ENCODE peak calls at places on chromosomes 1 and 21, in four cellular contexts. X is OCI-LY7, C is dorsolateral prefrontal cortex, P is upper lobe of right lung. F is an unnamed sample.
A peak's percentile ranks its signal among the peaks of the same experiment; 100 is the strongest.

GRCh38 chr1:208101661-208102431 is 142.3 kb downstream of the PLXNA2 start:
- DNase-seq in X (no peak), C (no peak), P (no peak), F (no peak)

GRCh38 chr1:209266590-209267172 is 316.8 kb upstream of the CAMK1G start:
- DNase-seq in X (no peak), C (no peak), P (no peak), F (no peak)

GRCh38 chr1:95309031-95309459 is 75.0 kb downstream of the RWDD3 start:
- DNase-seq in X (peak; percentile 4), C (no peak), P (no peak), F (no peak)

GRCh38 chr1:67573481-67573880 is 111.5 kb upstream of the GADD45A start:
- DNase-seq in X (no peak), C (no peak), P (no peak), F (peak; percentile 24)

GRCh38 chr21:40587786-40588353 is 259.1 kb downstream of the DSCAM start:
- DNase-seq in X (no peak), C (no peak), P (no peak), F (no peak)

GRCh38 chr21:24197956-24198355 is 1409.3 kb downstream of the MRPL39 start:
- DNase-seq in X (no peak), C (no peak), P (no peak), F (no peak)

GRCh38 chr1:199463521-199464127 is 563.9 kb upstream of the NR5A2 start:
- DNase-seq in X (peak; percentile 51), C (no peak), P (no peak), F (no peak)

GRCh38 chr1:232177438-232177837 is 452.5 kb downstream of the SIPA1L2 start:
- DNase-seq in X (no peak), C (no peak), P (no peak), F (no peak)

GRCh38 chr1:115356356-115356755 is 18.3 kb upstream of the NGF start:
- DNase-seq in X (no peak), C (no peak), P (no peak), F (no peak)

GRCh38 chr1:201023517-201023902 is at the start of gene KIF21B:
- DNase-seq in X (peak; percentile 92), C (peak; percentile 63), P (peak; percentile 92), F (no peak)

GRCh38 chr1:192453360-192454045 is 122.1 kb upstream of the RGS1 start:
- DNase-seq in X (no peak), C (no peak), P (no peak), F (no peak)

GRCh38 chr21:46429754-46430681 is 28.7 kb upstream of the DIP2A start:
- DNase-seq in X (no peak), C (no peak), P (no peak), F (no peak)

GRCh38 chr1:179143332-179143731 is 61.5 kb downstream of the TOR3A start:
- DNase-seq in X (no peak), C (no peak), P (no peak), F (no peak)

GRCh38 chr21:38773108-38774061 is 32.3 kb upstream of the ETS2 start:
- DNase-seq in X (no peak), C (no peak), P (no peak), F (no peak)

GRCh38 chr1:7717769-7718368 is 53.2 kb upstream of the VAMP3 start:
- DNase-seq in X (no peak), C (no peak), P (no peak), F (no peak)

GRCh38 chr1:224380003-224380402 is 23.3 kb downstream of the CNIH4 start:
- DNase-seq in X (peak; percentile 18), C (no peak), P (no peak), F (no peak)

GRCh38 chr1:12159826-12160225 is 7.0 kb upstream of the TNFRSF1B start:
- DNase-seq in X (no peak), C (no peak), P (no peak), F (no peak)

GRCh38 chr1:233710031-233710430 is 96.1 kb downstream of the KCNK1 start:
- DNase-seq in X (no peak), C (no peak), P (no peak), F (no peak)

GRCh38 chr1:233708416-233708815 is 94.5 kb downstream of the KCNK1 start:
- DNase-seq in X (no peak), C (no peak), P (no peak), F (no peak)

GRCh38 chr1:233707906-233708292 is 94.0 kb downstream of the KCNK1 start:
- DNase-seq in X (no peak), C (no peak), P (no peak), F (no peak)

GRCh38 chr1:233704882-233705723 is 91.2 kb downstream of the KCNK1 start:
- DNase-seq in X (no peak), C (no peak), P (no peak), F (no peak)

DNA sequence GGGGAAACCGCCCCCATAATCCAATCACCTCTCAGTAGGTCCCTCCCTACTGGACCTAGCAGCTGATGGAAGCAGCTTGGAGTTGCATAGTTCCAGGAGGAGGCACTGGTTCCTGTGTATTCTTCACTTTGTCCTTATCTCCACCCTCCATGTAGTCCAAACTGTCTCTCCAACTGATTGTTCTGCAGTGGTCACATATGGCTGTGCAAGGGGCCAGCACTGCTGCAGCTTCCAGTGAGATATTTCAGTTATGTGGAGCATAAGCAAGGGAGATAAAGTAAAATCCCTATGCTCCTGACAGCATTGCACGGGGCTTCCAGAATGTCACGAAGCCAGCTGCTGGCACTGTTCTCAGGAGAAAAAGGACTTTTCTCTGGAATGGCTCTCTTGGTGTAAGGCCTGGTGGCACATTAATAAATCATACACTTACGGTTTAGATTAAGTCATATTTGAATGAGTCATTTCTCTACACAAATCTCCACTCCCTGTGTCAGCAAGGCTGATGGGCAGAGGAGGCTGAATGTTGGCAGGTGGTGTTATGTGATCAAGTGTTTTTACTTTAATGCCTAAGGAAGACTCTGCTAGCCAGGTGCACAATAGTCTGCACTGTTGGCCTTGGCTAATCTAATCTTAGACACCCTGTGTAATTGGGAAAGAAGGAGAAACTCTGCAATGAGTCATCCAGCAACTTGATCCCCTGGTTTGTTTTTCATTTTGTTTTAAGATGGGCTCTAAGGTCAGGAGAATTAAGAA is 93.4 kb downstream of the KCNK1 start:
- DNase-seq in X (no peak), C (no peak), P (no peak), F (no peak)
- TF ChIP-seq CTCF in X (no peak), C (no peak), P (no peak), F (no peak)

GRCh38 chr1:34688358-34688757 is 66.5 kb upstream of the GJB5 start:
- DNase-seq in X (no peak), C (no peak), P (no peak), F (no peak)
- TF ChIP-seq CTCF in X (no peak), C (no peak), P (no peak), F (no peak)

DNA sequence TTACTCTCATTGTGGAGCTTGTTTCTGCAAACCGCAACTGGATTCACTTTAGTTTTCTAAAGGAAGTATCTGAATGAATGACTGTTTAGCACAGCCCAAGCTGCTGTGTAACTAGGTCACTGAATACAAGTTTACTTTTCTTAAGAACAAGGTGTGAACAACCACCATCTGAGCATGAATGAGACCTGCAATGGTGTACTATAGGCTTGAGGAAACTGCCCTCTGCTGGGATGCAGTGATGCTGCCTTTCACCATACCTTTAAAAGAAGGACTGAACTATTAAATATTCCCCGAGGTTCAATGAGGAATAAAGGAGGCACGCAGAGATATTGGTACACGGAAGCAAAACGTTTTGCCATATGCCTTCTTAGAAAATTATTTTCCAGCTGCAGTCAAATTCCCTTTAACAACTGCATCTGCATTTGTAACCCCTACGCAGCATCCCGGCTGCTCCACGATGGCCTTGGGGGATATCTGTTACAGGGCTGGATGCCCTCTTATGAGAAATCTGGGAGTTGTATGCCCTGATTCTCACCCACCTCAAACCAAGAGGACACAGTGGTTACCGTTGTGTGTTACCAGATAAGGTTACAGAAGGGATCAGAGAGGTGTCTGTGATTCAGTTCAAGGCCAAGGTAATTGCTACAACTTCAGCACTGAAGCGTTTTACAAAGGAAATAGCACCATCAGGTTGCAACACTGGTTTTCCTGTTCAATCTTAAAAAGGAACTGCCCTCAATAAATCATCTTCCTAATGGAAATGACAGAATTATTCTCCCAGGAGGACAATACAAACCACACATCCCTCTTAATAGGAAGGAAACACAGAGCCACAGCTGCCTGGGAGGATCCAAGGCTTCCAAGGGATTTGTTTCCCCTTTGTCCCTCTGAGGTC is 470.5 kb downstream of the LTN1 start:
- DNase-seq in X (peak; percentile 39), C (no peak), P (no peak), F (no peak)
- TF ChIP-seq CTCF in X (peak; percentile 66), C (peak; percentile 25), P (peak; percentile 28), F (no peak)

DNA sequence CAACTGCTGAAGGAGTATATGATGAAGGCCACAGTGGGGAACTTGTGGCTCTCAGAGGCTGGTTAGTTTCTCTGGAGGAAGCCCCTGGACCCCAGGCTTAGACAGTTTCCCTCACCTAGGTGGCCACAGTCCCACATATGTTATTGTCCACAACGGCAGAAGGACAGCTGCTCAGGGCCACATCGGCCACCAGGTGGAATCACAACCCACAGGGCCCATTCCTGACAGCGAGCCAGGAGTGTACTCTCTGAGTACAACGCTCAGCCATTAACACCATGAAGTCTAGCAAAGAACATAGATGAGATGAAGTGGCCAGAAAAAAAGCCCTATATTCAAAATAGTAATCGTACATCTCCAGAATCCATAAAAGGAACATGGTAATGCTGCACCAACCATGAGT is 383.1 kb downstream of the HHAT start:
- DNase-seq in X (no peak), C (no peak), P (no peak), F (no peak)
- TF ChIP-seq CTCF in X (no peak), C (peak; percentile 9), P (no peak), F (no peak)

DNA sequence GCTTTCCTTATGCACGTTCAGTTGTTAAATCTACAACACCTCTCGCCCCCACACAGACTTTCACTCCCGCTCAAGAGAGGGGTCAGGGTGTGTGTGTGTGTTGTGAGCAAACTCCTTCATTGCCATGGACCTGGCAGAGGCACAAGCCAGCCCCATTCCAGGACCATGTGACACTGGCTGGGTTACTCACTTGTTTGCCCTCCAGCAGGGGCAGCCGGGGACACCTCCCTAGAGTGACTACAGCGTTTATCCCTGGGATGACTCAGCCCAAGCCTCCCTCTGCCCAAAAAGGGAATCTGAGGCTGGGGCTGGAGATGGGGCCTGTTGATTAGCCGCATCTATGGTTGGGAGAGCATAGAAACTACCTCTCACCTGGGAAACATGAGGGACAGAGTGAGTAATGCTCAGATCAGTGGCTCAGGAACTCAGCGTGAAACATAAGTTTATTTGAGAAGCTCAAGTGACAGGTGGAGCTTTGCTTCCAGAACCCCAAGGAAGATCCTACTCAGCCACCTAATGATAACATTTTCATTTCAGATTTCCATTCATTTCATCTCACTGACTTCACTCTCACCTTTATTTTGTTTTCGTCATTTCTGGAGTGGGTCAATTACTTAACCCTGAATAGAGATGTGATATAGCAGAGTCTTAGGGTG is 145.3 kb upstream of the DUSP10 start:
- DNase-seq in X (no peak), C (no peak), P (peak; percentile 67), F (no peak)
- TF ChIP-seq CTCF in X (no peak), C (no peak), P (no peak), F (no peak)

GRCh38 chr1:90704817-90705216 is 12.3 kb downstream of the BARHL2 start:
- DNase-seq in X (no peak), C (no peak), P (no peak), F (no peak)

GRCh38 chr1:90708236-90708786 is 8.8 kb downstream of the BARHL2 start:
- DNase-seq in X (no peak), C (no peak), P (no peak), F (no peak)

GRCh38 chr1:90705910-90706309 is 11.2 kb downstream of the BARHL2 start:
- DNase-seq in X (no peak), C (no peak), P (no peak), F (no peak)

GRCh38 chr1:90707363-90707710 is 9.8 kb downstream of the BARHL2 start:
- DNase-seq in X (no peak), C (no peak), P (peak; percentile 84), F (no peak)

GRCh38 chr1:90706437-90707362 is 10.4 kb downstream of the BARHL2 start:
- DNase-seq in X (no peak), C (no peak), P (peak; percentile 76), F (no peak)
- TF ChIP-seq CTCF in X (no peak), C (no peak), P (no peak), F (no peak)

GRCh38 chr1:156385534-156386031 is 16.6 kb downstream of the RHBG start:
- DNase-seq in X (peak; percentile 85), C (peak; percentile 70), P (no peak), F (no peak)
- TF ChIP-seq CTCF in X (peak; percentile 98), C (peak; percentile 94), P (peak; percentile 89), F (peak; percentile 90)

F was measured in coronary artery.